ENCODE peak calls at places on chromosomes 7 and 10, in four cellular contexts. One of them, this sample, is unnamed.

GRCh38 chr10:5544216-5544805 is 19.6 kb downstream of the CALML3 start:
- DNase-seq in IMR-90: no peak
- DNase-seq in GM12878: no peak
- DNase-seq in H1: no peak
- DNase-seq in this sample: no peak

GRCh38 chr10:323651-324293 is 188.5 kb downstream of the ZMYND11 start:
- DNase-seq in IMR-90: peak
- DNase-seq in GM12878: peak
- DNase-seq in H1: no peak
- DNase-seq in this sample: no peak

GRCh38 chr10:10438335-10439123 is 579.1 kb upstream of the CELF2 start:
- DNase-seq in IMR-90: peak
- DNase-seq in GM12878: no peak
- DNase-seq in H1: no peak
- DNase-seq in this sample: no peak

GRCh38 chr10:24963646-24964045 is 11.2 kb upstream of the PRTFDC1 start:
- DNase-seq in IMR-90: no peak
- DNase-seq in GM12878: no peak
- DNase-seq in H1: no peak
- DNase-seq in this sample: no peak

GRCh38 chr7:117068511-117069155 is 115.3 kb downstream of the ST7 start:
- DNase-seq in IMR-90: no peak
- DNase-seq in GM12878: no peak
- DNase-seq in H1: no peak
- DNase-seq in this sample: no peak

GRCh38 chr10:48554246-48554645 is 50.6 kb downstream of the ARHGAP22 start:
- DNase-seq in IMR-90: no peak
- DNase-seq in GM12878: no peak
- DNase-seq in H1: no peak
- DNase-seq in this sample: no peak

GRCh38 chr10:94010116-94010515 is 16.4 kb downstream of the PLCE1 start:
- DNase-seq in IMR-90: no peak
- DNase-seq in GM12878: no peak
- DNase-seq in H1: no peak
- DNase-seq in this sample: no peak

GRCh38 chr10:24344279-24344678 is 135.3 kb downstream of the KIAA1217 start:
- DNase-seq in IMR-90: peak
- DNase-seq in GM12878: no peak
- DNase-seq in H1: no peak
- DNase-seq in this sample: no peak

GRCh38 chr7:38727184-38727940 is 96.2 kb upstream of the AMPH start:
- DNase-seq in IMR-90: no peak
- DNase-seq in GM12878: no peak
- DNase-seq in H1: no peak
- DNase-seq in this sample: no peak

GRCh38 chr10:97773096-97773495 is 1.3 kb upstream of the SFRP5 start:
- DNase-seq in IMR-90: no peak
- DNase-seq in GM12878: no peak
- DNase-seq in H1: no peak
- DNase-seq in this sample: no peak

GRCh38 chr10:89164080-89164479 is 43.0 kb downstream of the CH25H start:
- DNase-seq in IMR-90: no peak
- DNase-seq in GM12878: no peak
- DNase-seq in H1: no peak
- DNase-seq in this sample: no peak

GRCh38 chr7:51067757-51068156 is 248.9 kb downstream of the COBL start:
- DNase-seq in IMR-90: peak
- DNase-seq in GM12878: no peak
- DNase-seq in H1: peak
- DNase-seq in this sample: peak

GRCh38 chr10:20466731-20467130 is 430.4 kb downstream of the NEBL start:
- DNase-seq in IMR-90: peak
- DNase-seq in GM12878: no peak
- DNase-seq in H1: no peak
- DNase-seq in this sample: no peak

GRCh38 chr10:33412261-33413092 is 78.0 kb upstream of the NRP1 start:
- DNase-seq in IMR-90: peak
- DNase-seq in GM12878: no peak
- DNase-seq in H1: no peak
- DNase-seq in this sample: no peak

GRCh38 chr7:102272075-102272916 is 14.4 kb upstream of the SH2B2 start:
- DNase-seq in IMR-90: peak
- DNase-seq in GM12878: no peak
- DNase-seq in H1: peak
- DNase-seq in this sample: peak

GRCh38 chr7:158587425-158588084 is at the start of gene PTPRN2:
- DNase-seq in IMR-90: peak
- DNase-seq in GM12878: no peak
- DNase-seq in H1: peak
- DNase-seq in this sample: peak

GRCh38 chr7:136857573-136857972 is 10.9 kb upstream of the CHRM2 start:
- DNase-seq in IMR-90: peak
- DNase-seq in GM12878: no peak
- DNase-seq in H1: no peak
- DNase-seq in this sample: no peak

GRCh38 chr10:132859084-132859855 is 73.3 kb upstream of the NKX6-2 start:
- DNase-seq in IMR-90: no peak
- DNase-seq in GM12878: no peak
- DNase-seq in H1: no peak
- DNase-seq in this sample: no peak

GRCh38 chr10:12350925-12351324 is 1.6 kb downstream of the CAMK1D start:
- DNase-seq in IMR-90: no peak
- DNase-seq in GM12878: no peak
- DNase-seq in H1: no peak
- DNase-seq in this sample: no peak

DNA sequence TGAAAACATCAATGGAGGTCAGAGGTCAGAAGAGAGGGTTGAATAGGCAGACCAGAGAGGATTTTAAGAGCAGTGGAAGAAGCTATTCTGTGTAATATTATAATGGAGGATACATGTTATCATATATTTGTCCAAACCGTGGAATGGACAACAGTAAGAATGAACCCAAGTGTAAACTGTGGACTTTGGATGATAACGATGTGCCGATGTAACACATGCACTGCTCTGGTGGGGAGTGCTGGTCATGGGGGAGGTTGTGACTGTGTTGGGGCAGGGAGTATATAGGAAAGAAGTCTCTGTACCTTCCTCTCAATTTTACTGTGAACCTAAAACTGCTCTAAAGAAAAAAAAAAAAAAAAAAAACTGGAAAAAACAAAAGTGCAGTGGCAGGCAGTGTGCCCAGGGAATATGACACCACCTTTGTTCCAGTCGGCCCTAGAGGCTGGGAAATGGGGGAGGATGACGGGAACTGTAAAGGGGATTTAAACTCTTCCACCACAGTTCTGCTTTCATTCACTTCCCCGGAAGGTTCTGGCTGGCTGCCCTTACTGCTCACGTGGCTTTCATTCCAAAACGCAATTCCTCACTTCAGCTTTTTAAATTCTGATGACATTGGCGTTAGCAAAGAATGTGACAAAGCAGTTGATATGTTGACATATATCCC is 113.7 kb upstream of the ANKRD1 start:
- DNase-seq in IMR-90: peak
- DNase-seq in GM12878: no peak
- DNase-seq in H1: no peak
- DNase-seq in this sample: no peak
- TF ChIP-seq CHD1 in IMR-90: no peak
- TF ChIP-seq CHD1 in GM12878: no peak
- TF ChIP-seq CHD1 in H1: no peak
- TF ChIP-seq CHD1 in this sample: no peak

GRCh38 chr7:41336455-41336952 is 366.4 kb downstream of the INHBA start:
- DNase-seq in IMR-90: no peak
- DNase-seq in GM12878: no peak
- DNase-seq in H1: no peak
- DNase-seq in this sample: no peak
- TF ChIP-seq CHD1 in IMR-90: no peak
- TF ChIP-seq CHD1 in GM12878: no peak
- TF ChIP-seq CHD1 in H1: no peak
- TF ChIP-seq CHD1 in this sample: no peak

GRCh38 chr7:47669178-47669878 is 87.4 kb upstream of the TNS3 start:
- DNase-seq in IMR-90: peak
- DNase-seq in GM12878: peak
- DNase-seq in H1: no peak
- DNase-seq in this sample: peak
- TF ChIP-seq CHD1 in IMR-90: no peak
- TF ChIP-seq CHD1 in GM12878: no peak
- TF ChIP-seq CHD1 in H1: no peak
- TF ChIP-seq CHD1 in this sample: no peak

DNA sequence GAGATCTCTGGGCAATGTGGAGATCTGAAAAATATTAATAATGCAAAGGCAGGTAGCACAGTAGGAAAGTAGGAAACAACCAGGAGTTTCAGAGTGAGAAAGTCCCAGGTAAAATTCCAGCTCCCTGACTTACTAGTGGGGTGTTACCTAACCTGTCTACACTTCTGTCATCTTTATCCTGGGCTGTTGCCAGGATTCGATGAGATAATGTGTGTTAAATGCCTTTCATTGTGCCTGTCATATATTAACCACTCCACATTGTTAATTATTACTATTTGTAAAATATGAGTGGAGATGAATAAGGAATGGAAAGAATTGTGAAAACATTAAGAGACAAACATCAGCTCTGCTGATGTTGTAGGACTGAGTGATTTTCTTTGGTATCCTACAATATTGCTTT is 50.0 kb upstream of the FRMD4A start:
- DNase-seq in IMR-90: no peak
- DNase-seq in GM12878: no peak
- DNase-seq in H1: no peak
- DNase-seq in this sample: no peak
- TF ChIP-seq CHD1 in IMR-90: no peak
- TF ChIP-seq CHD1 in GM12878: no peak
- TF ChIP-seq CHD1 in H1: no peak
- TF ChIP-seq CHD1 in this sample: no peak

GRCh38 chr7:146414872-146415271 is 298.3 kb downstream of the CNTNAP2 start:
- DNase-seq in IMR-90: no peak
- DNase-seq in GM12878: no peak
- DNase-seq in H1: no peak
- DNase-seq in this sample: no peak
- TF ChIP-seq CHD1 in IMR-90: no peak
- TF ChIP-seq CHD1 in GM12878: no peak
- TF ChIP-seq CHD1 in H1: no peak
- TF ChIP-seq CHD1 in this sample: no peak